ENCODE peak calls at places on chromosomes 7 and 10, in four cellular contexts. D is neural progenitor cell, Z is GM23338, S is hepatocyte. N is an unnamed sample.
A peak's percentile ranks its signal among the peaks of the same experiment; 100 is the strongest.

GRCh38 chr7:119935418-119936025 is 337.5 kb upstream of the KCND2 start:
- DNase-seq in Z (peak; percentile 66), S (peak; percentile 65), D (peak; percentile 60), N (peak; percentile 64)

GRCh38 chr10:83541096-83541495 is 598.2 kb upstream of the GHITM start:
- DNase-seq in S (no peak), D (no peak), Z (no peak), N (no peak)

GRCh38 chr10:105017116-105017515 is 376.0 kb downstream of the SORCS3 start:
- DNase-seq in Z (no peak), D (no peak), S (no peak), N (peak; percentile 2)

GRCh38 chr10:75553550-75553949 is 122.1 kb downstream of the LRMDA start:
- DNase-seq in S (no peak), Z (no peak), D (no peak), N (no peak)

GRCh38 chr7:151228024-151228866 is 1.2 kb upstream of the ABCF2 start:
- DNase-seq in D (no peak), Z (no peak), S (no peak), N (no peak)

GRCh38 chr10:22158426-22158825 is 59.4 kb downstream of the EBLN1 start:
- DNase-seq in D (no peak), Z (no peak), S (no peak), N (no peak)

GRCh38 chr7:33590902-33591301 is 314.4 kb upstream of the BMPER start:
- DNase-seq in Z (no peak), D (no peak), S (no peak), N (peak; percentile 30)

GRCh38 chr10:107800061-107800460 is 635.6 kb upstream of the SORCS1 start:
- DNase-seq in Z (no peak), S (no peak), D (no peak), N (peak; percentile 2)

GRCh38 chr10:59851864-59852263 is 54.5 kb downstream of the CCDC6 start:
- DNase-seq in D (no peak), Z (no peak), S (no peak), N (no peak)

GRCh38 chr7:140159487-140159886 is 17.3 kb downstream of the KDM7A start:
- DNase-seq in D (no peak), S (no peak), Z (no peak), N (peak; percentile 69)

GRCh38 chr7:84490661-84491060 is 296.1 kb upstream of the SEMA3A start:
- DNase-seq in D (no peak), Z (peak; percentile 22), S (peak; percentile 11), N (peak; percentile 90)

GRCh38 chr10:86167101-86167761 is 199.4 kb downstream of the GRID1 start:
- DNase-seq in S (no peak), Z (no peak), D (no peak), N (no peak)

GRCh38 chr10:97399843-97400545 is 1.1 kb downstream of the RRP12 start:
- DNase-seq in S (peak; percentile 78), D (peak; percentile 32), Z (peak; percentile 39), N (peak; percentile 87)

GRCh38 chr10:73916761-73917470 is 6.0 kb downstream of the PLAU start:
- DNase-seq in S (no peak), D (no peak), Z (no peak), N (no peak)

DNA sequence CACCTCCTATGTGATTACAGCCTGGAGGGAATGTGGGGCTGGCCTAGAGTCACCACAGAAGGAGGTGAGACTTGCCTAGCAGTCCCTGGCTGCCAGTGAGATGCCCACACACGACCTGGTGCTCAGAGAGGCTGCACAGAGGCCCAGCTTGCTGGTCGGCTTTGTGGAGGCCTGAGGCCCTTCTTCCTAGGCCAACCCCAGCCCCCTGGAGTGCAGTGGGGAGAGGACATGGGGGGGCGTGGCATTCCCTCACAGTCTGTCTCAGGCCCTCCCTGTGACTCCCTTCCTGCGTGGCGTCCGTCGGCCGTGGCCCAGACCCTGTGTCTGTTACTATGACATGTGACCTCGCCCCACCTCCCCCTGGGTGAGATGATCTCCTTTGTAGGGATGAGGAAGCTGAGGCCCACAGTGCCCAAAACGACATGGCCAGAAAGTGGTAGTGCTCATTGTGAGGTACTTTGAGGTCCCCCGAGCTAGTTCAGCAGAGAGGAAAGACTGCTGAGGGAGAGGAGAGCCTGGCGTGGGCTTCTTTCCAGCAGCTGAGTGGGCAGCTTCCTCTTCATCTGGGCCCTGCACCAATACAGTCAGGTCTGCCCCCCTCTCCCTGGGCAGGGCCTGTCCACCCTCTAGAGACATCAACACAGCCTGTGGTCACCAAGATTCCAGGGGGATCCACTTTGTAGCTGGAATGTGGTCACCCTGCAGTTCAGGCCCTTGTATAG is 29.7 kb downstream of the UNC5B start:
- DNase-seq in D (no peak), S (no peak), Z (no peak), N (peak; percentile 36)
- TF ChIP-seq EZH2phosphoT487 in D (no peak), S (no peak), Z (no peak), N (no peak)

GRCh38 chr7:45240187-45240776 is 82.7 kb downstream of the RAMP3 start:
- DNase-seq in D (no peak), S (no peak), Z (no peak), N (no peak)
- H3K27ac ChIP-seq in D (no peak overlapping the region), S (no peak overlapping the region), Z (no peak overlapping the region), N (peak overlapping the region; percentile 27)

DNA sequence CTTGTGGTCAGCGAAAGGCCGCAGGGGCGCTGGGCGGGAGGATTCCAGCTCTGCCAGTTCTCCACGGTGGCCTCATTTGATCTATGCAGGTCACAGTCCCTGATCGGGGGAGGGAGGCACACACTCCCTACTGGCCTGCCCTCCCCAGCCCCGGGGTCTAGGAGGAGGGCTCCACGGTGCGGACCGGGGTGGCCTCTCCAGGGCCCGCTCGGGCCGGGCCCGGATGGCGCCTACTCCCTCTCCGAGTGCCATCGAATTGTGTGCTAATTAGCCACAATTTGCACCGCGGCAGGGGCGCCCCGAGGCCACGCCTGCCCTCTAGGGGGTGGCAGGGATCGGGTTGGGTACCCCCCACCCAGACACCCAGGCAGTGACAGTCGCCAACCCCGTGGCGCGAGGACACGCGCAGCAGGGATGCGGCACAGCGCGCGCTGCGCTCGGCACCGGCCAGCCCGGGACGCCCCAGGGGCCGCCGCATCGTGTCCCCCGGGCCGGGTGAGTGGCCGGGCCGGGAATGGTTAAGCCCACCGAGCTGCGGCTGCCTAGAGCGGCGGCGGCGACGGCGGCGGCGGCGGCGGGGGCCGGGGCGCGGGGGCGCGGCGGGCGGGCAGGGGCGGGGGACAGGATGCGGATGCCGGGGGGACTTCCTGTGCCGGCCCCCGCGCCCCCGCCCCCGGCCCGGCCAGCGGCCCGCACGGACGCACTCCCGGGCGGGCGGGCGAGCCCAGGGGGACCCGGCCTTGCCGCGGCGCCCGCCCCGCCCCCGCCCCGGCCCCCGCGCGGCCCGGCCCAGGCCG is at the start of gene ZNF853:
- DNase-seq in S (peak; percentile 46), D (peak; percentile 77), Z (peak; percentile 64), N (no peak)
- H3K4me3 ChIP-seq in S (peak within 1 kb of the TSS; percentile 83), D (peak within 1 kb of the TSS; percentile 95), Z (peak within 1 kb of the TSS; percentile 83), N (peak within 1 kb of the TSS; percentile 37)

GRCh38 chr10:14781763-14782162 is 7.1 kb upstream of the FAM107B start:
- DNase-seq in D (peak; percentile 23), Z (no peak), S (peak; percentile 10), N (no peak)
- TF ChIP-seq EZH2phosphoT487 in D (no peak), Z (no peak), S (no peak), N (no peak)

GRCh38 chr7:3949226-3949625 is 648.2 kb downstream of the SDK1 start:
- DNase-seq in D (no peak), Z (no peak), S (no peak), N (no peak)
- H3K27ac ChIP-seq in D (no peak overlapping the region), Z (no peak overlapping the region), S (no peak overlapping the region), N (no peak overlapping the region)

N was measured in GM23248.